ENCODE peak calls at places on chromosomes 12 and 14, in eight cellular contexts. E is uterus, Q is AG04450, D is foreskin keratinocyte, Y is left ventricle myocardium inferior, B is cardiac fibroblast, N is mammary epithelial cell, J is astrocyte of the spinal cord. F is an unnamed sample.

GRCh38 chr14:55583942-55584468 is 4.0 kb downstream of the KTN1 start:
- DNase-seq in E (no peak), Q (no peak), D (no peak), Y (no peak), B (no peak), N (no peak), J (no peak), F (no peak)

GRCh38 chr12:69879007-69879960 is 54.3 kb downstream of the MYRFL start:
- DNase-seq in E (peak; percentile 62), Q (peak; percentile 43), D (peak; percentile 70), Y (peak; percentile 53), B (peak; percentile 84), N (peak; percentile 55), J (peak; percentile 79), F (peak; percentile 81)

GRCh38 chr14:94857985-94858384 is 88.1 kb upstream of the GSC start:
- DNase-seq in E (no peak), Q (no peak), D (no peak), Y (peak; percentile 22), B (no peak), N (no peak), J (no peak), F (no peak)

GRCh38 chr14:72463291-72463866 is 430.5 kb downstream of the DPF3 start:
- DNase-seq in E (no peak), Q (no peak), D (no peak), Y (no peak), B (peak; percentile 25), N (no peak), J (peak; percentile 38), F (peak; percentile 68)

GRCh38 chr12:106275458-106275857 is 27.1 kb upstream of the TCP11L2 start:
- DNase-seq in E (no peak), Q (no peak), D (no peak), Y (no peak), B (no peak), N (no peak), J (no peak), F (no peak)

GRCh38 chr14:68174446-68174845 is 354.9 kb downstream of the RAD51B start:
- DNase-seq in E (no peak), Q (no peak), D (no peak), Y (no peak), B (no peak), N (no peak), J (no peak), F (no peak)

GRCh38 chr12:122333142-122334087 is 67.1 kb upstream of the VPS33A start:
- DNase-seq in E (no peak), Q (no peak), D (no peak), Y (no peak), B (peak; percentile 9), N (no peak), J (no peak), F (no peak)

GRCh38 chr12:132766380-132767085 is 4.9 kb upstream of the ANKLE2 start:
- DNase-seq in E (no peak), Q (no peak), D (no peak), Y (peak; percentile 73), B (peak; percentile 66), N (no peak), J (peak; percentile 8), F (no peak)

GRCh38 chr12:39586811-39587210 is 32.8 kb downstream of the ABCD2 start:
- DNase-seq in E (no peak), Q (no peak), D (no peak), Y (no peak), B (peak; percentile 51), N (no peak), J (no peak), F (no peak)

GRCh38 chr14:91889477-91890211 is 22.3 kb upstream of the TC2N start:
- DNase-seq in E (peak; percentile 55), Q (no peak), D (no peak), Y (no peak), B (no peak), N (no peak), J (no peak), F (no peak)

GRCh38 chr14:33897878-33898535 is 52.9 kb downstream of the EGLN3 start:
- DNase-seq in E (no peak), Q (no peak), D (no peak), Y (no peak), B (no peak), N (no peak), J (no peak), F (no peak)

GRCh38 chr12:560666-561065 is 100.9 kb downstream of the B4GALNT3 start:
- DNase-seq in E (no peak), Q (no peak), D (no peak), Y (no peak), B (no peak), N (no peak), J (no peak), F (no peak)

DNA sequence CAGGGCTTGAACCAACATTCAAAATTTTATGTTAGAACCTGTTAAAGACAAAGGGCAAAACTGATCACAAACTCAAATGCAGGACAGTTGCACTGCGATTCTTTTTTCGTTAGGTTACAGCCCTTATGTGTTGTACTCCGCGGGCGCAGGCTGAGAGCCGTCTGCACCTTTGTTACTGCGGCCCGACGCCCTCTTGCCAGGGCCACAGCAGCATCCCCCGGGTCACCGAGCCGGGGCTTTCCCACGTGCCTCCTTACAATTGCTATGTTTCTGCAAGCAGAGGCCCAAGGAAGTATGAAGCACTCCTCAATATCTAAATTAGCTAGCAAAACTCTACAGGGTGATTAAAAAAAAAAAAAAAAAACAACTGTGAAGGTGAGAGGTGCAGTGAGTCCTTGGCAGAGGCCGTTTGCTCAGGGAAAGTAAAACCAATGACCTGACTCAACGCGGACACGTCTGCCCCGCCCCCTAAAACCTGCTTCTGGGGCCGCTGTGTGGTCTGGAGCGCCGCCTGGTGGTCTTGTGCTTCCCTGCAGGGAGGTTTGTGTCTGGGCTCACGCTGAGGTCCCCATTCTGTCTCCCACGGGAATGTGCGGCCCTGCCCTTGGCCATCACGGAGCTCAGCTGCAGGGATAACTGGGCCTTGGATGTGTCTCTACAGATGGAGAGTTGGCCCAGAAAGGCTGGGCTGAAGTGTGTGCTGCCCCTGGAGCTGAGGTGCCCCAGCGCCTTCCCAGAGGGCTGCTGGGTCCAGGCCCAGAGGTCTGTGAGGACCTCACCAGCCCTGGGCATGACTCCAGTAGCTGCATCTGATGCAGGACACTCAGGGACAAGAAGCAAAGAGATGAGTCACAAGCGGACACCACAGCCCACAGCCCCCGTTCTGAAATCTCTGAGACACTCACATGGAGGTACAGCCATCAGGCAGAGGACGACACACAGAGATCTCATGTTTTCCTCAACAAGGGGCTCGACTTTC is 418.5 kb downstream of the TMEM121 start:
- DNase-seq in E (no peak), Q (no peak), D (no peak), Y (peak; percentile 46), B (peak; percentile 3), N (no peak), J (no peak), F (peak; percentile 85)
- TF ChIP-seq CTCF in E (peak; percentile 66), Q (no peak), D (peak; percentile 10), Y (peak; percentile 76), B (peak; percentile 16), N (peak; percentile 15), J (peak; percentile 7), F (peak; percentile 81)

DNA sequence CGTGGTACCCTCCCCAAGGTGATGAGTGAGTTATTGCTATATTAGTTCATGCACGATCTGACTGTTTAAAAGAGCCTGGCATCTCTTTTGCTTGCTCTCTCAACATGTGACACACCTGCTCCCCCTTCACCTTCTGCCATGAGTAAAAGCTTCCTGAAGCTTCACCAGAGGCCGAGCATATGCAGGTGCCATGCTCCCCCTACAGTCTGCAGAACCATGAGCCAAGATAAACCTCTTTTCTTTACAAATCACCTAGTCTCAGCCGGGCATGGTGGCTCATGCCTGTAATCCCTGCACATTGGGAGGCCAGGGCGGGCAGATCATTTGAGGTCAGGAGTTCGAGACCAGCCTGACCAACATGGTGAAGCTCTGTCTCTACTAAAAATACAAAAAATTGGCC is 61.8 kb downstream of the RNFT2 start:
- DNase-seq in E (no peak), Q (no peak), D (no peak), Y (no peak), B (no peak), N (no peak), J (no peak), F (no peak)
- TF ChIP-seq CTCF in E (no peak), Q (no peak), D (peak; percentile 22), Y (no peak), B (no peak), N (no peak), J (no peak), F (no peak)

GRCh38 chr14:77708749-77709148 is 846 bp downstream of the SLIRP start:
- DNase-seq in E (no peak), Q (no peak), D (no peak), Y (no peak), B (no peak), N (no peak), J (no peak), F (no peak)

GRCh38 chr14:77709412-77709811 is 1.5 kb downstream of the SLIRP start:
- DNase-seq in E (no peak), Q (no peak), D (no peak), Y (no peak), B (no peak), N (no peak), J (no peak), F (no peak)

GRCh38 chr14:77710364-77710763 is 2.5 kb downstream of the SLIRP start:
- DNase-seq in E (no peak), Q (no peak), D (no peak), Y (no peak), B (no peak), N (no peak), J (no peak), F (no peak)

GRCh38 chr14:77707355-77707723 is 484 bp downstream of the ALKBH1 start:
- DNase-seq in E (no peak), Q (peak; percentile 15), D (peak; percentile 43), Y (no peak), B (peak; percentile 60), N (peak; percentile 41), J (peak; percentile 43), F (peak; percentile 16)

DNA sequence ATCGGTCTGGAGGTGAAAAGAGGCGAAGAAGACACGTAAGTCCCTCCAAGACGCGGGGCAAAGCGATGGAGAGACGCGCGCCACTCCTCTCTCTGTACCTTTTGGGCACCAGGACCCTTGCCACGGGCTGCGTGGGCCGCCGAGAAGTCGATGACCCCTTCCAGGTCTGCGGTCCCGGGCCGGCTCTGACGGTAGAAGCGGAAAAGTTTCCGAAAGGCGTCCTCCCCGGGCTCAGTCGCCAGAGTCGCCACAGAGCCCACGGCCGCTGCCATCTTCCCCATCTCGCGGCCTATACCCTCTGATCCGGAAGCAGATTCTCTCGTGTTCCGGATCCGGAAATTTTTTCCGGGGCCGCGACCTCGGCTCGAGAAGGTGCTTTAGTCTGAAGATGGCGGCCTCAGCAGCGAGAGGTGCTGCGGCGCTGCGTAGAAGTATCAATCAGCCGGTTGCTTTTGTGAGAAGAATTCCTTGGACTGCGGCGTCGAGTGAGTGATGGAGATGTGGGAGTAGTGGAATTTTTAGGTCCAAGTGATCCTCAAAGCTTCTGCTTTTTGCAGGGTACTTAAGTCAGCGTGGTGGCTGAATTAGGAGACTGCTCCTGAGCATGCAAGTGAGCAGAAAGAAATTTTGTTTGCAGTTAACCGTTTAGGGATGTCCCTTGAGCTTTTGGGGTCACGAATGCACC is at the start of the genes ALKBH1 and SLIRP:
- DNase-seq in E (peak; percentile 84), Q (peak; percentile 36), D (peak; percentile 71), Y (peak; percentile 88), B (peak; percentile 84), N (peak; percentile 82), J (peak; percentile 80), F (peak; percentile 85)
- TF ChIP-seq CTCF in E (no peak), Q (no peak), D (no peak), Y (no peak), B (no peak), N (no peak), J (no peak), F (no peak)

GRCh38 chr14:21825845-21826244 is 152.2 kb upstream of the OR4E1 start:
- DNase-seq in E (no peak), Q (no peak), D (no peak), Y (no peak), B (no peak), N (no peak), J (no peak), F (no peak)

GRCh38 chr14:21822109-21822508 is 148.5 kb upstream of the OR4E1 start:
- DNase-seq in E (no peak), Q (no peak), D (peak; percentile 52), Y (no peak), B (no peak), N (no peak), J (no peak), F (no peak)

GRCh38 chr14:21825147-21825743 is 151.6 kb upstream of the OR4E1 start:
- DNase-seq in E (no peak), Q (no peak), D (peak; percentile 37), Y (no peak), B (peak; percentile 13), N (peak; percentile 25), J (peak; percentile 13), F (peak; percentile 20)
- TF ChIP-seq CTCF in E (no peak), Q (peak; percentile 14), D (peak; percentile 53), Y (peak; percentile 13), B (peak; percentile 22), N (peak; percentile 69), J (peak; percentile 61), F (peak; percentile 23)

F was measured in Calu3.